ENCODE peak calls at places on chromosomes 7 and 10, in five cellular contexts. A is tibial artery, O is fibroblast of mammary gland, S is brain microvascular endothelial cell, I is testis. E is an unnamed sample.

GRCh38 chr7:78218051-78218450 is 419.5 kb downstream of the PHTF2 start:
- DNase-seq in A (no peak), O (peak; percentile 89), I (no peak), S (no peak), E (no peak)

GRCh38 chr10:13404305-13404759 is 56.2 kb upstream of the SEPHS1 start:
- DNase-seq in A (no peak), O (no peak), S (peak; percentile 7), I (no peak), E (no peak)

GRCh38 chr10:86082556-86082955 is 284.0 kb downstream of the GRID1 start:
- DNase-seq in O (no peak), A (no peak), S (no peak), I (no peak), E (no peak)

GRCh38 chr10:121033371-121033770 is 182.2 kb downstream of the WDR11 start:
- DNase-seq in S (no peak), O (no peak), A (no peak), I (no peak), E (no peak)

GRCh38 chr7:135077642-135078041 is 70.2 kb upstream of the TMEM140 start:
- DNase-seq in I (peak; percentile 62), S (no peak), A (no peak), O (no peak), E (no peak)

GRCh38 chr7:43199333-43199732 is 86.9 kb downstream of the HECW1 start:
- DNase-seq in O (peak; percentile 57), I (no peak), A (no peak), S (no peak), E (no peak)

GRCh38 chr10:43229208-43230061 is 37.4 kb downstream of the RASGEF1A start:
- DNase-seq in A (peak; percentile 13), O (no peak), I (no peak), S (no peak), E (peak; percentile 16)

GRCh38 chr7:138008588-138009349 is 6.9 kb upstream of the CREB3L2 start:
- DNase-seq in S (no peak), O (peak; percentile 76), I (no peak), A (no peak), E (no peak)

GRCh38 chr10:70135684-70136083 is 3.1 kb upstream of the AIFM2 start:
- DNase-seq in A (no peak), I (no peak), O (no peak), S (no peak), E (no peak)

GRCh38 chr10:761376-761775 is 71.9 kb upstream of the DIP2C start:
- DNase-seq in I (no peak), A (no peak), S (no peak), O (no peak), E (no peak)

GRCh38 chr7:29574659-29575058 is 11.0 kb downstream of the PRR15 start:
- DNase-seq in I (no peak), O (no peak), S (no peak), A (no peak), E (no peak)

GRCh38 chr7:108497082-108497725 is 28.7 kb downstream of the PNPLA8 start:
- DNase-seq in A (peak; percentile 41), I (peak; percentile 52), O (peak; percentile 61), S (peak; percentile 60), E (peak; percentile 44)

GRCh38 chr10:73886625-73887024 is 12.3 kb upstream of the CAMK2G start:
- DNase-seq in A (no peak), S (no peak), I (no peak), O (no peak), E (no peak)

GRCh38 chr7:496528-497295 is 22.9 kb downstream of the PDGFA start:
- DNase-seq in A (no peak), I (no peak), S (no peak), O (no peak), E (no peak)

GRCh38 chr7:84194484-84195260 is at the start of gene SEMA3A:
- DNase-seq in A (peak; percentile 23), S (peak; percentile 78), O (peak; percentile 78), I (peak; percentile 28), E (peak; percentile 22)
- TF ChIP-seq CTCF in A (no peak), S (peak; percentile 6), O (no peak), I (peak; percentile 32), E (no peak)

DNA sequence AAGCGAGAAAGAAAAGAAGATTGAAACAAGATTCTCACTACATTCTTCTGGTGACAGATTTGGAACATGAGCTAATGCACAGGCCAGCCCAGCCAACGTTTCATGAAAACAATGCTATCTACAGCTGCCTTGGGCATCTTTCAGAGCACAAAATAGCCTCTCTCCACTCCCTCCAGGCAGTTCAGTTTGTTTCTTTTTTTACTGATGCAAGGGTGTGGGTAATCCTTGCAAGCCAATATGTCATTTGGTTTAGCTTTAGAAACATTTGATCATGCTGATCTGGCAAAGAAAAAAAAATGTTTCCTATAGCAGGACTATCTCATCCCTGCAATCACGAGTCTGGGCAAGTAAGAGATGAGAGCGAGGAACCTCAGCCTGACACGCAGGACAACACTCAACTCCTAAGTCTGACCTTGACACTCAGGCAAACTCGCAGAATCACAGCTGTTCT is 35.9 kb downstream of the SVIL start:
- DNase-seq in O (peak; percentile 40), S (peak; percentile 56), A (no peak), I (peak; percentile 85), E (no peak)
- TF ChIP-seq CTCF in O (no peak), S (no peak), A (no peak), I (no peak), E (no peak)

GRCh38 chr10:101217450-101218281 is 11.6 kb downstream of the LBX1 start:
- DNase-seq in I (peak; percentile 80), A (no peak), O (peak; percentile 43), S (no peak), E (no peak)
- TF ChIP-seq CTCF in I (no peak), A (no peak), O (no peak), S (peak; percentile 50), E (no peak)

DNA sequence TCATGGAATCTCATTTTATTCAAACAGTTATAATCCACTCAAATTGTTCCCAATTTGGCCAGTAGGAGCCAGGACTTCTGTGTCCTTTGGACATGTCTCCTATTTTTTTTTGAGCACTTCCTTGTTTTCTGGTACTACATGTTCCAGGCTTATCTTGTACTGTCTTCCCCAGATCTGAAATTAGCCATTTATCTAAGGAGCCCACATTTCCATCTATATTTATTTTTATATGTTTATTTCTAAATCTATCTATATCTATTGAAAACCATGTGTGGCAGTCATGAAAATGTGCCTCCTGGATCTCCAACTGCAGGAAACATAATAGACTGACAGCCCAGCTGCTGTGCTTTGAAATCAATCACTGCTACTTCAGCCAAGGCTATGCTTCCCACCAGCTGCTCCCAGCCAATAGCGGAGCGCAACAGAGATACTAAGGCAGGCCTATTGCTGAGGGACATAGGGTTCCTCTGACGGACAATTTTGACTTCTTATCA is 147.1 kb downstream of the LRRC4 start:
- DNase-seq in I (peak; percentile 25), O (no peak), S (no peak), A (peak; percentile 24), E (no peak)
- TF ChIP-seq CTCF in I (peak; percentile 45), O (no peak), S (no peak), A (peak; percentile 34), E (no peak)

DNA sequence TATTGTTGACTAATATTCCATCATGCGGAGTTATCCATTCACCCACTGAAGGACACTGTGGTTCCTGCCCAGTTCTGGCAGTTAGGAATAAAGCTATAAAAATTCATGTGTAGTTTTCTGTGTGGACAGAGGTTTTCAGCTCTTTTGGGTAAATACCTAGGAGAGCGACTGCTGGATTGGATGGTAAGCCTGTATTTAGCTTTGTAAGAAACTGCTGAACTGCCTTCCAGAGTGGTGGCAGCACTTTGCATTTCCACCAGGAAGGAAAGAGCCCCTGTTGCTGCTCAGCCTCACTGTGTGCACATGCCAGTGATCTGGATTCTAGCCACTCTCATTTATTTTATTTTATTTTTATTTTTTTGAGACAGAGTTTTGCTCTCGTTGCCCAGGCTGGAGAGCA is 14.2 kb downstream of the ZNF775 start:
- DNase-seq in I (no peak), S (no peak), O (no peak), A (no peak), E (no peak)
- TF ChIP-seq CTCF in I (no peak), S (no peak), O (no peak), A (no peak), E (no peak)

DNA sequence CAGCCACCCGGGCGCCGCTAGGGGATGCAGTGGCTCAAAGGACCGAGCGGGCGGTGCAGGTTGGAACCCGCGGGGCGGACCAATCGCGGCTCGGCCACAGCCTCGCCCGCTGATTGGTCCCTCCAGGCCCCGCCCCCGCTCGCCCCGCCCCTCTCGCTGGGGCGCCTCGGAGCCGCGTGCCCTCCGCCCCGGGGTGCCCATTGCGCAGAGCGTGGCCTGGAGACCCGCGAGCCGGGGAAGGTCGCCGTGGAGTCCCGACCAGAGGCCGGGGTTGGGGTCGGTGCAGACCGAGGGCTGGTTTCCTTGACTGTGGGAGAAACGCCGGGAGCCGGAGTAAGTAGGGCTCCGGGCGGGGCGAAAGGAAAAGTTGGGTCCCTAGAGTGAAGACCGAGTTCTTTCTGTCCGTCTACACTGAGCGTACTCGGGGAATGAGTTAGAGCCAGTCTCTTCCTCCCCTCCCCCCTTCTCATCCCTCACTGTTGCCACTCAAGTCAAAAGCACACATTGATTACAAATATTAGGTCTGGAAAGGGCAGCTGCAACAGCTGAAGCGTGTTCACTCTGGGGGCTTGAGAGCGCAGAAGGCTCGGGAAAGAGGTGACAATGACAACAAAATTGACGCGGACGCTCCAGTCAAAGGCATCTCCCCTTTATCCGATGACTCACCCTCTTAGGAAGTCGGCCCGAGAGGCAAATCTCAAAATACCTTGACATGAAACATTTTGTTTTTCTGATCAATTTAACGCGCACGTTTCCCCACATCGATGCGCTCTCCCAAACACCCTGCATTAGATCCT is 844 bp upstream of the GATA3 start:
- DNase-seq in A (peak; percentile 52), I (peak; percentile 89), O (peak; percentile 60), S (peak; percentile 34), E (peak; percentile 50)
- TF ChIP-seq CTCF in A (no peak), I (peak; percentile 76), O (peak; percentile 45), S (peak; percentile 70), E (no peak)

DNA sequence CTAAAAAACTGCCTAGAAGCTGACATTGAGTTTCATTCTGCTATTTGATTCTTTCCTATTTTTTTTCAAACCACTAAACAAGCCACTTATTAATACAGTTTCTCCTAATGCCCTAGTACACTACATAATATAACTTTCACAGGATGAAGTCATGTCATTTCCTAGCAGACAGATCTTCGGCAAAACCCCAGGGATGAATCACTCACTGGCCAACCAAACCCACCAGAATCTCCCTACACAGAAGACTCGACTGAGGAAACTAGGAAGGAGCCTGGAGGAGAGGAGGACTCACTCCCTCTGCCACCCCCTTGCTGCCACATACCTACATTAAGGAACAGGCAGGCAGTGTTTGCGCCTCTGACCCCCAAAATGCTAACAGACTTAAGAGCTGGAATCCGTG is 33.4 kb downstream of the XPNPEP1 start:
- DNase-seq in I (no peak), O (peak; percentile 87), S (peak; percentile 89), A (no peak), E (no peak)
- TF ChIP-seq CTCF in I (no peak), O (no peak), S (peak; percentile 50), A (no peak), E (no peak)

GRCh38 chr10:104643023-104643663 is 2.1 kb downstream of the SORCS3 start:
- DNase-seq in I (no peak), O (no peak), A (no peak), S (no peak), E (no peak)
- TF ChIP-seq CTCF in I (no peak), O (no peak), A (no peak), S (no peak), E (no peak)

DNA sequence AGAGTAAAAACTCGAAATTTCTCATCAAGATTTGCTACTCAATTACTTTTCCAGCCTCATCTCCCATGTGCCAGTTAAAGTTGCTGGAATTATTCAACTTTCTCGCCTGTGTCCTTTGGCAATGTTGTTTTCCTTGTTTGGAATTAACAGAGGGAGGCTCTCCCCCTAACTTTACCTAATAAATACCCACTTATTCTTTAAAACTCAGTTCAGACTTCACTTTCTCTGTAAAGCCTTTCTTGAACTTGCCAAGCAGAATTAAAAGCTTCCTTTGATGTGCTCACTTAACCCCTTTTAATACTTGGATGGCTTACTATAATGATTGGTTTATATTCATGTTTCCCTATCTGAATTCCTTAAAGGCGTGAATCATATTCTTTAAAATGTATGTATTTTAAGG is 104.1 kb downstream of the MKLN1 start:
- DNase-seq in S (no peak), I (no peak), O (no peak), A (no peak), E (no peak)
- TF ChIP-seq CTCF in S (no peak), I (no peak), O (no peak), A (no peak), E (no peak)